ENCODE peak calls at places on chromosome X, in nine cellular contexts. R, V, P, L, B, S, D, Z and G are unnamed samples.

GRCh38 chrX:1578511-1579173 is 12.8 kb upstream of the AKAP17A start:
- DNase-seq in Z (no peak), V (no peak), S (no peak), R (no peak), D (no peak), L (no peak), P (no peak), B (peak; percentile 91), G (no peak)

GRCh38 chrX:25290132-25290531 is 274.4 kb upstream of the ARX start:
- DNase-seq in S (no peak), L (no peak), V (no peak), R (no peak), D (no peak), P (no peak), B (no peak), Z (no peak), G (no peak)

GRCh38 chrX:149631293-149632165 is at the start of gene TMEM185A:
- DNase-seq in P (peak; percentile 78), V (peak; percentile 45), B (no peak), R (no peak), Z (no peak), D (no peak), L (peak; percentile 79), S (peak; percentile 57), G (peak; percentile 73)

GRCh38 chrX:133402042-133402453 is 13.2 kb downstream of the GPC4 start:
- DNase-seq in Z (no peak), L (no peak), V (peak; percentile 95), S (no peak), B (no peak), P (no peak), D (no peak), R (no peak), G (no peak)

GRCh38 chrX:500481-501010 is 113.8 kb upstream of the PPP2R3B start:
- DNase-seq in P (no peak), B (peak; percentile 61), D (peak; percentile 9), S (no peak), Z (no peak), L (no peak), R (no peak), V (no peak), G (no peak)

GRCh38 chrX:153968754-153969124 is 2.9 kb downstream of the HCFC1 start:
- DNase-seq in D (no peak), R (no peak), Z (no peak), S (no peak), L (peak; percentile 46), P (peak; percentile 35), V (peak; percentile 29), B (no peak), G (peak; percentile 79)

GRCh38 chrX:17164936-17165335 is 210.1 kb upstream of the NHS start:
- DNase-seq in V (peak; percentile 94), P (no peak), L (no peak), Z (no peak), R (no peak), D (no peak), B (no peak), S (no peak), G (no peak)

GRCh38 chrX:81286608-81287007 is 84.7 kb downstream of the SH3BGRL start:
- DNase-seq in D (no peak), P (no peak), B (no peak), L (no peak), S (no peak), R (no peak), V (no peak), Z (no peak), G (no peak)

GRCh38 chrX:118978451-118978850 is 4.0 kb downstream of the LONRF3 start:
- DNase-seq in R (no peak), B (no peak), D (no peak), S (no peak), V (no peak), Z (no peak), L (no peak), P (no peak), G (no peak)

GRCh38 chrX:109360301-109360700 is 121.6 kb downstream of the GUCY2F start:
- DNase-seq in L (no peak), P (no peak), D (no peak), Z (no peak), V (peak; percentile 20), R (no peak), B (no peak), S (no peak), G (no peak)

GRCh38 chrX:110384490-110384889 is 25.8 kb downstream of the RTL9 start:
- DNase-seq in Z (no peak), B (no peak), R (no peak), S (no peak), L (no peak), D (no peak), V (peak; percentile 79), P (no peak), G (no peak)

GRCh38 chrX:35842657-35843056 is 44.5 kb downstream of the MAGEB16 start:
- DNase-seq in R (no peak), D (no peak), V (no peak), S (no peak), B (no peak), P (no peak), L (no peak), Z (no peak), G (no peak)

GRCh38 chrX:33307954-33308353 is 96.6 kb upstream of the DMD start:
- DNase-seq in V (no peak), R (no peak), S (no peak), D (no peak), L (no peak), P (no peak), B (no peak), Z (no peak), G (no peak)

GRCh38 chrX:103464071-103464773 is 55.1 kb downstream of the RAB40A start:
- DNase-seq in D (no peak), Z (no peak), S (no peak), R (no peak), L (peak; percentile 10), B (no peak), P (peak; percentile 55), V (peak; percentile 43), G (peak; percentile 29)

GRCh38 chrX:138889152-138889551 is 177.6 kb upstream of the FGF13 start:
- DNase-seq in S (no peak), V (no peak), Z (no peak), R (no peak), D (no peak), B (no peak), P (no peak), L (no peak), G (no peak)

GRCh38 chrX:110462957-110463356 is 104.3 kb downstream of the RTL9 start:
- DNase-seq in V (no peak), R (no peak), L (no peak), S (no peak), Z (no peak), D (no peak), B (no peak), P (no peak), G (no peak)

GRCh38 chrX:135513140-135513535 is 7.3 kb upstream of the INTS6L start:
- DNase-seq in D (no peak), L (no peak), S (no peak), V (no peak), B (no peak), P (no peak), Z (no peak), R (no peak), G (no peak)

GRCh38 chrX:38973327-38973726 is 172.1 kb downstream of the MID1IP1 start:
- DNase-seq in D (no peak), R (no peak), P (no peak), V (no peak), S (no peak), Z (no peak), B (no peak), L (no peak), G (no peak)

GRCh38 chrX:13092455-13092941 is 48.1 kb upstream of the FAM9C start:
- DNase-seq in L (peak; percentile 75), R (peak; percentile 9), P (no peak), S (no peak), D (no peak), Z (no peak), V (no peak), B (no peak), G (no peak)

DNA sequence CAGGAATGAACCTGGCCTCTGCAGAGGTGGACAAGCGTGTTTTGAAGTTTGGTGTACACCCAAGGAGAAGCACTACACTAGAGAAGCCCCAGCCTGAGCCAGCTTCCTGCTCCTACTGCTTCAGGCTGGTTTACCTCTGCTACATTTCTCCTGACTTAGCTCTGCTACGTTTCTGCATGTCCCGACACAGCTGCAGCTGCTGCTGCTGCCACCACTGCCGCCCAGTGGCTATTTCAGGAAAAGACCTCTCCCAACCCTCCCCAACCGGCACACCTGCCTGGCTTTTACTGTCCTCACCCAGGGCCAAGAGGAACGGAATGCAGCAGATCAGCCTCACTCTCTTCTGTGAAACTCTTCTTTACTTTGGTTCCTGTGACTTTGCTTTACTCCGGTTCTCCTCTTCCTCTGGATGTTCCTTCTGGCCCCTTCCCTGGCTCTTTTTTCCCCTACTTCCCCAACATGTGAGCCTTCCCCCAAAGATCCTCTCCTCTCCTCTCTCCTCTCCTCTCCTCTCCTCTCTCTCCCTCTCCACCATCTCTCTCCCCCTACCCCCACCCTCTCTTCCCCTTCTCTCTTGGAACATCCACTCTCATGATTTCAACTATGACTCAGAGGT is 3.1 kb upstream of the P2RY4 start:
- DNase-seq in Z (no peak), L (peak; percentile 55), V (peak; percentile 18), B (no peak), S (peak; percentile 53), P (peak; percentile 62), D (no peak), R (no peak), G (peak; percentile 80)
- TF ChIP-seq CTCF in Z (peak; percentile 60), L (peak; percentile 26), V (peak; percentile 68), B (no peak), S (no peak), P (peak; percentile 66), D (peak; percentile 66), R (peak; percentile 40), G (peak; percentile 87)

GRCh38 chrX:40105016-40105790 is 7.4 kb upstream of the BCOR start:
- DNase-seq in L (peak; percentile 57), S (no peak), B (no peak), R (no peak), D (no peak), Z (no peak), P (peak; percentile 71), V (peak; percentile 51), G (no peak)
- H3K9me3 ChIP-seq in L (no peaks in the 10 kb centered on the region), S (no peaks in the 10 kb centered on the region), B (no peaks in the 10 kb centered on the region), R (no peaks in the 10 kb centered on the region), D (no peaks in the 10 kb centered on the region), Z (no peaks in the 10 kb centered on the region), P (no peaks in the 10 kb centered on the region), V (no peaks in the 10 kb centered on the region), G (peaks cover 31% of the 10 kb centered on the region)

DNA sequence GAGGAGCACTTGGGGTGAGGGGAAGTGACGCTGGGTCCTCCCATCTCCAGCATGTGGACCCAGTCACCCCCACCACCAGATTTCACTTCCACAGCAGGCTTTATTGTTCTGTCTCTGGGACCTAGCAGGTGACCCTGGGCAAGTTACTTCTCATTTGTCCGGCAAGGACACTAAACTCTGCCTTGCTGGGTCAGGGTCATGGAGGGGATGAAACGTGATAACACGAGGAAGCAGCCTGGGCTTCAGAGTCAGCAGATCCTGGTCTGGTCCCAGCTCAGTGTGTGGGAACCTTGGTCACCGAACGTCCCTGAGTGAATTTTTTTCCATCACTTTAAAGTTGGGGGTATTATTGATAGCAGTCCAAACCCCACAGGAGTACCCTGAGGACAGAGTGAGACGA is 3.9 kb downstream of the UBA1 start:
- DNase-seq in Z (no peak), S (no peak), B (no peak), L (no peak), V (no peak), D (no peak), R (no peak), P (no peak), G (no peak)
- TF ChIP-seq CTCF in Z (no peak), S (no peak), B (no peak), L (no peak), V (no peak), D (no peak), R (no peak), P (no peak), G (no peak)

GRCh38 chrX:75642811-75643361 is 120.0 kb upstream of the ZDHHC15 start:
- DNase-seq in S (no peak), B (no peak), P (no peak), D (no peak), Z (no peak), L (no peak), R (no peak), V (no peak), G (no peak)
- H3K9me3 ChIP-seq in S (peaks cover 6% of the 10 kb centered on the region), B (peaks cover 4% of the 10 kb centered on the region), P (no peaks in the 10 kb centered on the region), D (peaks cover 11% of the 10 kb centered on the region), Z (no peaks in the 10 kb centered on the region), L (no peaks in the 10 kb centered on the region), R (peaks cover 10% of the 10 kb centered on the region), V (no peaks in the 10 kb centered on the region), G (no peaks in the 10 kb centered on the region)